ENCODE peak calls at places on chromosomes 6 and 20, in five cellular contexts. Z is HepG2, P is K562, T is HCT116, J is H1. U is an unnamed sample.

GRCh38 chr6:16338577-16339262 is 100.3 kb downstream of the GMPR start:
- DNase-seq in Z (no peak), T (no peak), P (no peak), J (no peak), U (no peak)

GRCh38 chr20:4613718-4614620 is 107.7 kb upstream of the PRND start:
- DNase-seq in Z (peak), T (peak), P (peak), J (no peak), U (peak)

GRCh38 chr6:4567141-4567540 is 209.1 kb upstream of the CDYL start:
- DNase-seq in P (no peak), T (no peak), Z (no peak), J (no peak), U (no peak)

GRCh38 chr20:8473459-8473858 is 341.4 kb downstream of the PLCB1 start:
- DNase-seq in Z (no peak), J (no peak), P (no peak), T (no peak), U (no peak)

GRCh38 chr6:39302669-39303424 is 11.4 kb downstream of the KCNK17 start:
- DNase-seq in J (peak), T (peak), Z (peak), P (peak), U (peak)

GRCh38 chr6:141301779-141302178 is 830.9 kb upstream of the GJE1 start:
- DNase-seq in P (no peak), T (no peak), J (no peak), Z (no peak), U (no peak)

GRCh38 chr20:55544638-55545037 is 460.7 kb downstream of the CBLN4 start:
- DNase-seq in T (no peak), Z (no peak), J (no peak), P (no peak), U (no peak)

GRCh38 chr20:13356087-13356486 is 135.0 kb downstream of the ISM1 start:
- DNase-seq in J (no peak), T (no peak), P (no peak), Z (peak), U (no peak)

GRCh38 chr6:129200151-129200550 is 317.2 kb downstream of the LAMA2 start:
- DNase-seq in Z (no peak), P (no peak), J (no peak), T (no peak), U (no peak)

GRCh38 chr6:130158548-130158947 is 64.2 kb downstream of the SAMD3 start:
- DNase-seq in Z (no peak), J (no peak), T (no peak), P (no peak), U (no peak)

GRCh38 chr6:30493643-30494250 is 4.4 kb downstream of the HLA-E start:
- DNase-seq in J (no peak), T (no peak), P (peak), Z (no peak), U (no peak)

GRCh38 chr6:114042267-114043075 is 71.5 kb upstream of the HDAC2 start:
- DNase-seq in P (no peak), J (no peak), Z (no peak), T (no peak), U (no peak)

GRCh38 chr6:32113386-32114352 is 4.5 kb upstream of the TNXB start:
- DNase-seq in T (no peak), J (no peak), Z (peak), P (peak), U (no peak)

GRCh38 chr20:40672095-40672494 is 16.9 kb downstream of the MAFB start:
- DNase-seq in J (no peak), P (no peak), T (no peak), Z (no peak), U (no peak)

GRCh38 chr20:34894723-34895122 is 18.3 kb downstream of the ACSS2 start:
- DNase-seq in J (no peak), Z (no peak), P (no peak), T (no peak), U (no peak)

GRCh38 chr6:11632231-11632630 is 94.7 kb downstream of the TMEM170B start:
- DNase-seq in P (no peak), Z (no peak), T (peak), J (no peak), U (no peak)

GRCh38 chr6:38483526-38483925 is 156.2 kb downstream of the BTBD9 start:
- DNase-seq in P (no peak), Z (no peak), T (no peak), J (no peak), U (peak)

GRCh38 chr20:12941025-12941424 is 67.7 kb upstream of the SPTLC3 start:
- DNase-seq in T (no peak), J (no peak), Z (peak), P (no peak), U (no peak)

GRCh38 chr20:2691663-2692035 is 931 bp upstream of the EBF4 start:
- DNase-seq in Z (no peak), T (no peak), J (no peak), P (no peak), U (no peak)

GRCh38 chr6:142846883-142847287 is 98.1 kb downstream of the HIVEP2 start:
- DNase-seq in T (no peak), J (no peak), P (no peak), Z (peak), U (no peak)

GRCh38 chr20:63309261-63310071 is 16.5 kb downstream of the COL20A1 start:
- DNase-seq in Z (peak), T (no peak), J (no peak), P (peak), U (no peak)

GRCh38 chr6:152700427-152700826 is 2.7 kb downstream of the MYCT1 start:
- DNase-seq in P (no peak), T (no peak), J (no peak), Z (no peak), U (no peak)

GRCh38 chr6:14232889-14233288 is 115.3 kb downstream of the CD83 start:
- DNase-seq in P (no peak), Z (no peak), T (no peak), J (no peak), U (no peak)

GRCh38 chr20:11777861-11778570 is 139.7 kb upstream of the BTBD3 start:
- DNase-seq in P (no peak), T (no peak), Z (no peak), J (no peak), U (no peak)

GRCh38 chr6:134936927-134937326 is 13.0 kb downstream of the ALDH8A1 start:
- DNase-seq in Z (no peak), T (no peak), J (no peak), P (no peak), U (no peak)

GRCh38 chr6:25945175-25945574 is 14.7 kb upstream of the SLC17A2 start:
- DNase-seq in J (no peak), Z (no peak), P (no peak), T (no peak), U (peak)

GRCh38 chr20:1813101-1813529 is 82.1 kb upstream of the SIRPA start:
- DNase-seq in T (no peak), Z (peak), P (no peak), J (no peak), U (no peak)

GRCh38 chr6:34529665-34530327 is 26.3 kb downstream of the SPDEF start:
- DNase-seq in T (no peak), Z (peak), P (no peak), J (no peak), U (no peak)

GRCh38 chr6:39074486-39074885 is 25.9 kb downstream of the GLP1R start:
- DNase-seq in P (no peak), J (no peak), T (no peak), Z (no peak), U (no peak)

GRCh38 chr20:16758459-16759160 is 10.5 kb downstream of the OTOR start:
- DNase-seq in P (no peak), Z (no peak), J (no peak), T (no peak), U (no peak)

GRCh38 chr6:136085370-136086115 is 164.6 kb downstream of the MTFR2 start:
- DNase-seq in P (no peak), Z (no peak), T (no peak), J (no peak), U (no peak)

GRCh38 chr6:23659125-23659524 is 466.9 kb upstream of the NRSN1 start:
- DNase-seq in P (no peak), J (peak), T (no peak), Z (peak), U (no peak)

GRCh38 chr6:34581561-34581920 is 25.4 kb upstream of the SPDEF start:
- DNase-seq in Z (no peak), J (no peak), P (no peak), T (no peak), U (no peak)

GRCh38 chr6:116840091-116840490 is 11.2 kb upstream of the GPRC6A start:
- DNase-seq in P (peak), Z (no peak), J (no peak), T (no peak), U (no peak)
- TF ChIP-seq YY1 in P (no peak), Z (no peak), J (no peak), T (no peak), U (no peak)

DNA sequence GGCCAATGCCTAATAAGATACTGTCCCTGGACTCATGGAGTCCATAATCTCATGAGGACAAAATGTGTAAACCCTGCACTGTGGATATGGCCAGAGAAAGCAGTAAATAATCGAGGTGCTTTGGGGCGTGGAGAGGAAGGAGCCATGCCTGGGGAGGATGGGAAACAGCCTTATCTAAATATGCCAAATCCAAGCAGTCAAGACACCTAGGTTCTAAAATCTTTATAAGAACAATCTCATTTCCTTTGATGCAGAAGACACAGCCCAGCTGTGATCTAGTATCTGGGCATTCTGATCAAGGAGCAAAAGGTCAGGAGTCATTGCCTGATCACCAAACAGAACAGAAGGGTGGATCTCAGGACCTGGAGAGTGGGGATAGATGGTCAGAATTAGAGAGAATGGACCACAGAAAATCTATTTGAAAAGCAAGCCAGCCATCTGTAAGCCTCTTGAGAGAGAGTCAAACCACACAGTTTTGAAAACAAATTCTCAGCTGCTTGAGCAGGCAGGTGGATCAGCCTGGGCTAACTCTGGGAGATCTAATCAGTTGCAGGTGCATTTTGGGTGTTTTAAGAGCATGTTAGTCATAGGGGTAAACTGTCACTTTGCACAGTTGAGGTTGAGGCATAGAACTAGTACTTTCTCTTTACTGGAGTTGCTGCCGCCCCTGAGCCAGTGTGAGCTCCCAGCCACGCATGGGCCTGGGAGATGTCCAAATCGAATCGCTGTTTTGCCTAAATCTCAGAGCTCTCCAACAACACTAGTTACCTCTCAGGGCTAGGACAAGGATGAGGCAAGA is 130.8 kb upstream of the TNFAIP3 start:
- DNase-seq in T (no peak), Z (no peak), J (no peak), P (no peak), U (no peak)
- TF ChIP-seq ATF3 in T (no peak), Z (no peak), J (no peak), P (no peak), U (no peak)

GRCh38 chr6:41789937-41790502 is 2.5 kb downstream of the TOMM6 start:
- DNase-seq in P (no peak), Z (no peak), T (no peak), J (no peak), U (no peak)
- TF ChIP-seq YY1 in P (no peak), Z (no peak), T (no peak), J (no peak), U (no peak)

GRCh38 chr6:7813704-7814103 is 87.8 kb downstream of the BMP6 start:
- DNase-seq in T (peak), J (no peak), P (peak), Z (peak), U (no peak)
- TF ChIP-seq ATF3 in T (no peak), J (no peak), P (no peak), Z (no peak), U (no peak)

GRCh38 chr6:115053169-115053860 is 710.5 kb upstream of the HS3ST5 start:
- DNase-seq in J (no peak), T (no peak), P (no peak), Z (no peak), U (no peak)
- TF ChIP-seq YY1 in J (no peak), T (no peak), P (no peak), Z (no peak), U (no peak)

DNA sequence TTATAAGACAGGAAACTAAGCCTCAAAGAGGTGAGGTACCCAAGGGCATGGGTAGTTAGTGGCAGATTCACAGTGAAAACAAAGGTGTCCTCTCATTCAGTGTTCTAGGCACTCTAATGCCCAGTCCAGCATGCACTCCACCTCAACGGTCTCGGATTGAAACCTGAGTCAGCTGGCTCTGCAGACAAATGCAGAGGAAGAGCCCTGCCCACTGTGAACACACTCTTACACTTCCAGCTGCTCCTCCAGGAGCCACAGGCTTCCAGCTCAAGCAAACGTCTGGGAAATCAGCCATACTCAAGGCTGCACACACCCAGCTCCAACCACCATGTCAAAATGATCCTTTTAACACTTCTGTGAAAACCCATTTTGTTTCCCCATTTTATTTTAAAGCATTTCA is 3.0 kb upstream of the IL17A start:
- DNase-seq in P (no peak), J (no peak), T (no peak), Z (no peak), U (no peak)
- TF ChIP-seq ATF3 in P (no peak), J (no peak), T (no peak), Z (no peak), U (no peak)

DNA sequence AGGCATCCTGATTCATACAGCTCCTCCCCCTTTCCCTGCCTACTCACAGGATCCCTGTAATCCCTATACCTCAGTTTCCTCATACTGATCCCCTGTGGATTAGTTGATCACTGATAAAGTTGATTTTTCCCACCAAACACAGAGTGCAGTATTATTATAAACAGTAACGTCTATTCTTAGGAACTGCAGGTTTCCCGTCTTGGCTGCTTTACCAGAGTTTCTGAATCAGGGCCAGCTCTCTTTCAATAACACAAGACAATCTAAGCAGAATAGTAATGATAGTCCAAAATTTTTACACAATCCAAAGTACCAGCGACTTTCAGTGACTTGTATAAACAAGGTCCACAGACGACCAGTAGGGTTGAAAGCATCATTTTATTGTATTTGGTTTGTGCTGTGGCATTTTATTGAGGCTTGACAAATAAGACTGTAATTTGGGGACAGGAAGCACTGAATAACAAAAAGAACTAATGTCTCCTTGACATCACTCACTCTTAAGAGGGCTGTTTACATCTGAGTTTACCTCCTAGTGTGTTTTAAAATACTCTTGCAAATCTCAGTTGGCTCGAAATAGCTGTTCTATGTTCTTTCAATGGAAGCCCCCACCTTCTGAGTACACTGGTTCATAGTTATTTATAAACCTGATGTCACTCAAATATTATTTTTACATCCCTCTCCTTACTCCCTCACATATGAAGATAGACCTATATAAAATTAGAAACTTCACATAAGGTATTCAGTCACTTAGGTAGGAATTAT is 6.1 kb upstream of the JARID2 start:
- DNase-seq in J (no peak), P (no peak), Z (no peak), T (no peak), U (no peak)
- TF ChIP-seq YY1 in J (no peak), P (no peak), Z (no peak), T (no peak), U (no peak)

DNA sequence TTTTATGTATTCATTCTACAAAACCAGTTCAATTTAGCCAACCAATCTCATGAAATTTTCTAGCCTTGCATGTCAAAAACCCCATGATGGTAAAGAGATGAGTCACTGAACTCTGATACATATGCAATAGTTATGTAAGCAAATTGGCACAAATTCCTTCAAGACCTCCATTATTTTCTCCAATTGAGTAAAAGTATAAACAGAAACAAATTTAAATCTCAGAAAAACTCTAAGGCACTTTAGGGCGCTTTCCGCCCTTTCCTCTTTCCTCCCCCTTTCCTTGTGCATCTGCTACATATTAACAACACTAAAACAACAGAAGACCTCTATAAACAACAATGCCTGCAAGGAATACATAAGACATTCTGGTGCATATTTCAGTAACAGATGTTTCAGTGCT is 48.5 kb downstream of the KIF13A start:
- DNase-seq in P (no peak), J (no peak), Z (no peak), T (no peak), U (no peak)
- TF ChIP-seq ATF3 in P (no peak), J (no peak), Z (no peak), T (no peak), U (no peak)

GRCh38 chr6:54307412-54308036 is 717 bp upstream of the TINAG start:
- DNase-seq in P (no peak), J (no peak), Z (peak), T (no peak), U (peak)
- TF ChIP-seq YY1 in P (no peak), J (no peak), Z (no peak), T (no peak), U (no peak)

DNA sequence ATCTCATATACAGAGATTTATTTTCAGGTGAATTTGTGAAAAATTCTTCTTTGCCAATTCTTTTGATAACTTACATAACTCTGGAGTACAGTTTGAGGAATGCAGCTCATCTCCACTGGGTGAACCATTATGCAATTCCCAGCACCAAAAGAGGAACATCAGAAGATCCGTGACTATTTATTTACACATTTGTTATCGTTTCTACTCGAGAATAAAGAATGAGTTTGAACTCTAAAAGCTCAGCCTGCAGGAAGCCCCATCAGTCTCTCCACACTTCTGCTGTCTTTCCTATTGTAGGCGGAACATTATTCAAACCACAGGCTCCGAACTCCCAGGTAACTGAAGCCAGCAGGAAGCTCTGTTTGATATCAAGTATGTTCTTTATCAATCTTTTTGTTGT is 95.9 kb upstream of the IFNGR1 start:
- DNase-seq in T (no peak), J (no peak), Z (peak), P (no peak), U (no peak)
- TF ChIP-seq ATF3 in T (no peak), J (no peak), Z (no peak), P (no peak), U (no peak)